ENCODE peak calls at places on chromosomes 6 and 20, in six cellular contexts. N is cardiac fibroblast, Q is lower leg skin, L is sigmoid colon, S is cardiac muscle cell, Y is A549. D is an unnamed sample.

GRCh38 chr6:113994934-113995342 is 24.0 kb upstream of the HDAC2 start:
- DNase-seq in N (peak), Q (no peak), L (no peak), S (peak), Y (peak), D (peak)

GRCh38 chr20:48676125-48676524 is 151.7 kb downstream of the PREX1 start:
- DNase-seq in N (no peak), Q (no peak), L (no peak), S (no peak), Y (no peak), D (no peak)

GRCh38 chr20:33113387-33113908 is 34.0 kb downstream of the BPIFB4 start:
- DNase-seq in N (no peak), Q (no peak), L (no peak), S (no peak), Y (no peak), D (no peak)

GRCh38 chr6:41935190-41935569 is 6.4 kb downstream of the CCND3 start:
- DNase-seq in N (no peak), Q (no peak), L (no peak), S (no peak), Y (no peak), D (no peak)

GRCh38 chr20:9147553-9148024 is 78.7 kb downstream of the PLCB4 start:
- DNase-seq in N (peak), Q (no peak), L (no peak), S (peak), Y (peak), D (no peak)

GRCh38 chr6:39104528-39104927 is 10.5 kb downstream of the SAYSD1 start:
- DNase-seq in N (no peak), Q (no peak), L (no peak), S (no peak), Y (no peak), D (no peak)

GRCh38 chr6:89297695-89298351 is 17.3 kb downstream of the GABRR2 start:
- DNase-seq in N (peak), Q (no peak), L (no peak), S (peak), Y (peak), D (peak)

GRCh38 chr20:834151-834747 is 734 bp downstream of the FAM110A start:
- DNase-seq in N (no peak), Q (no peak), L (no peak), S (no peak), Y (no peak), D (no peak)

GRCh38 chr20:20373046-20373706 is 5.3 kb downstream of the INSM1 start:
- DNase-seq in N (peak), Q (peak), L (no peak), S (peak), Y (no peak), D (no peak)

GRCh38 chr6:53831956-53832660 is 37.3 kb downstream of the LRRC1 start:
- DNase-seq in N (no peak), Q (no peak), L (no peak), S (no peak), Y (no peak), D (no peak)

GRCh38 chr6:132790450-132790849 is 8.0 kb downstream of the SLC18B1 start:
- DNase-seq in N (peak), Q (no peak), L (no peak), S (peak), Y (no peak), D (no peak)

GRCh38 chr20:49737260-49737659 is 23.6 kb upstream of the B4GALT5 start:
- DNase-seq in N (no peak), Q (no peak), L (no peak), S (no peak), Y (no peak), D (no peak)

GRCh38 chr6:144262470-144263369 is 22.4 kb upstream of the UTRN start:
- DNase-seq in N (no peak), Q (no peak), L (no peak), S (no peak), Y (no peak), D (no peak)

GRCh38 chr6:39088331-39088730 is 26.7 kb downstream of the SAYSD1 start:
- DNase-seq in N (peak), Q (peak), L (no peak), S (peak), Y (peak), D (no peak)

GRCh38 chr6:48101277-48101676 is 9.7 kb downstream of the PTCHD4 start:
- DNase-seq in N (no peak), Q (no peak), L (no peak), S (no peak), Y (no peak), D (no peak)

GRCh38 chr6:136191606-136192005 is 58.5 kb downstream of the MTFR2 start:
- DNase-seq in N (no peak), Q (no peak), L (no peak), S (no peak), Y (no peak), D (no peak)

GRCh38 chr6:87731818-87732661 is 30.0 kb upstream of the AKIRIN2 start:
- DNase-seq in N (peak), Q (peak), L (peak), S (peak), Y (peak), D (peak)

GRCh38 chr20:22245139-22245538 is 339.2 kb downstream of the FOXA2 start:
- DNase-seq in N (no peak), Q (no peak), L (no peak), S (no peak), Y (no peak), D (no peak)

DNA sequence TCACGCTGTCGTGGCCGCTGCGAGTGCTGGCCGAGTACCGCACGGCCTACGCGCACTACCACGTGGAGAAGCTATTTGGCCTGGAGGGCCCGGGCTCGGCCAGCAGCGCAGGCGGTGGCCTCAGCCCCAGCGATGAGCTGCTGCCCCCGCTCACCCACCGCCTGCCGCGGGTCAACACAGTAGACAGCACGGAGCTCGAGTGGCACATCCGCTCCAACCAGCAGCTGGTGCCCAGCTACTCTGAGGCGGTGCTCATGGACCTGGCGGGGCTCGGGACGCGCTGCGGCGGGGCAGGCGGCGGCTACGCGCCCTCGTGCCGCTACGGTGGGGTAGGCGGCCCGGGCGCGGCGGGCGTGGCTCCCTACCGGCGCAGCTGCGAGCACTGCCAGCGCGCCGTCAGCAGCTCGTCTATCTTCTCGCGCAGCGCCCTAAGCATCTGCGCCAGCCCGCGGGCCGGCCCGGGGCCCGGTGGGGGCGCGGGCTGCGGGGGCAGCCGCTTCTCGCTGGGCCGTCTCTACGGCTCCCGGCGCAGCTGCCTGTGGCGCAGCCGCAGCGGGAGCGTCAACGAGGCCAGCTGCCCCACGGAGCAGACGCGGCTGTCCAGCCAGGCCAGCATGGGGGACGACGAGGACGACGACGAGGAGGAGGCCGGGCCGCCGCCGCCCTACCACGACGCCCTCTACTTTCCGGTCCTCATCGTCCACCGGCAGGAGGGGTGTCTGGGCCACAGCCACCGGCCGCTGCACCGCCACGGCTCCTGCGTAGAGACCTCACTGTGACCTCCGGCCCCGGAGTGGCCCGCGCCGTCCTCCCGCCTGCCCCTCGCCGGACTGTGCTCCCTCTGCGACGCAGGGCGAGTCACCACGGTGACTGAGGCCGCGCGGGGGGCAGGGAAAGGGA is 5.7 kb downstream of the TMEM151B start:
- DNase-seq in N (no peak), Q (no peak), L (no peak), S (no peak), Y (no peak), D (no peak)
- H3K4me3 ChIP-seq in N (no peak), Q (no peak), L (peak), S (no peak), Y (no peak), D (peak)

GRCh38 chr6:21596379-21597242 is 3.1 kb downstream of the SOX4 start:
- DNase-seq in N (peak), Q (peak), L (peak), S (peak), Y (peak), D (peak)

GRCh38 chr6:21598662-21599061 is 5.1 kb downstream of the SOX4 start:
- DNase-seq in N (peak), Q (no peak), L (no peak), S (peak), Y (no peak), D (no peak)

GRCh38 chr6:21595951-21596378 is 2.4 kb downstream of the SOX4 start:
- DNase-seq in N (no peak), Q (no peak), L (no peak), S (no peak), Y (no peak), D (no peak)

GRCh38 chr6:21597706-21598273 is 4.2 kb downstream of the SOX4 start:
- DNase-seq in N (peak), Q (no peak), L (no peak), S (peak), Y (no peak), D (no peak)

DNA sequence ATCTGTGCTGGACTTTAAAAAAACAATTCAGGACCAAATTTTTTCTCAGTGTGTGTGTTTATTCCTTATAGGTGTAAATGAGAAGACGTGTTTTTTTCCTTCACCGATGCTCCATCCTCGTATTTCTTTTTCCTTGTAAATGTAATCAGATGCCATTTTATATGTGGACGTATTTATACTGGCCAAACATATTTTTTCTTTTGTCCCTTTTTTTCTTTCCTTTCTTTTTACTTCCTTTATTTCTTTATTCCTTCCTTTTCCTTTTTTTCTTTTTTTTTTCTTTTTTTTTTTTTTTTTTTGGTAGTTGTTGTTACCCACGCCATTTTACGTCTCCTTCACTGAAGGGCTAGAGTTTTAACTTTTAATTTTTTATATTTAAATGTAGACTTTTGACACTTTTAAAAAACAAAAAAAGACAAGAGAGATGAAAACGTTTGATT is 3.7 kb downstream of the SOX4 start:
- DNase-seq in N (no peak), Q (no peak), L (no peak), S (no peak), Y (no peak), D (no peak)
- TF ChIP-seq CTCF in N (no peak), Q (no peak), L (no peak), S (no peak), Y (no peak), D (no peak)

GRCh38 chr20:59002388-59002787 is 4.7 kb downstream of the CTSZ start:
- DNase-seq in N (no peak), Q (no peak), L (no peak), S (no peak), Y (no peak), D (no peak)

GRCh38 chr20:59004493-59004762 is 2.6 kb downstream of the CTSZ start:
- DNase-seq in N (no peak), Q (no peak), L (peak), S (no peak), Y (no peak), D (no peak)

GRCh38 chr20:59002874-59003399 is 4.1 kb downstream of the CTSZ start:
- DNase-seq in N (no peak), Q (no peak), L (no peak), S (no peak), Y (no peak), D (no peak)

GRCh38 chr20:59004763-59005522 is 2.1 kb downstream of the CTSZ start:
- DNase-seq in N (no peak), Q (no peak), L (peak), S (no peak), Y (no peak), D (no peak)

DNA sequence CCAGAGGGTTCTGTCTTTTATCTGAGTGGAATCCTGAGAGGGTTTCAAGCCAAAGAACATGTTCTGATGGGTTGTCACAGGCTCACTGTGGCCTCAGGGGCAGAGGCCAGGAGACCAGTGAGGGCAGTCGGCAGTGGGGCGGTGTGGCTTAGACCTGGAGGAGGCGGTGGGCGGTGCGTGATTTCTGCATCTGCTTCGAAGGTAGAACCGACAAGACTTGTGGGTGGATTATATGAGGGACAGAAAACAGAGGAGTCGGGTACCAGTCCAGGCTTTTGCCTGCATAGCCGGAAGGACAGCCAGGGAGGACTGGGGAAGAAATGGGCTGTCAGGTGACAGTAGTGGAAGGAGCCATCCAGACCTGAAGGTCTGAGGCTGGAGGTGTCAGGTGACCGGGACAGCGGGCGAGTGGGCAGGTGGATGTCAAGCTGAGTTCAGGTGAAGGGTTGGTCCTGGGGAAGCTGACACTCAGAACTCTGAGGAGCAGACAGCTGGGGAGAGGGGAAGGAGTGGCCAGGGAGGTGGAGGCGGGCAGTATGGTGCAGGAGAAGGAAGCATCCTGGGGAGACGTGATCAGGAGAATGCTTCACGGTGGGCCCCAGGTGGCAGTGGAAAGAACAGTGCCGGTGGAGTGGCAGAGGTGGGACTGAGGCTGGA is 3.1 kb downstream of the CTSZ start:
- DNase-seq in N (no peak), Q (no peak), L (peak), S (no peak), Y (no peak), D (no peak)
- H3K4me3 ChIP-seq in N (no peak), Q (no peak), L (peak), S (no peak), Y (no peak), D (no peak)

GRCh38 chr6:37365791-37366190 is 12.0 kb downstream of the RNF8 start:
- DNase-seq in N (peak), Q (no peak), L (no peak), S (peak), Y (no peak), D (no peak)
- TF ChIP-seq CTCF in N (peak), Q (no peak), L (no peak), S (peak), Y (peak), D (peak)

D was measured in dorsolateral prefrontal cortex.